ENCODE peak calls at places on chromosomes 1 and 21, in five cellular contexts. One of them, this sample, is unnamed.
A peak's percentile ranks its signal among the peaks of the same experiment; 100 is the strongest.

GRCh38 chr1:77175230-77175844 is 43.9 kb downstream of the PIGK start:
- DNase-seq in thoracic aorta: no peak
- DNase-seq in fibroblast of lung: peak; percentile 6
- DNase-seq in cardiac muscle cell: peak; percentile 1
- DNase-seq in pancreas: no peak
- DNase-seq in this sample: peak; percentile 45

GRCh38 chr1:78958711-78959110 is 47.8 kb downstream of the ADGRL4 start:
- DNase-seq in cardiac muscle cell: no peak
- DNase-seq in pancreas: no peak
- DNase-seq in fibroblast of lung: peak; percentile 8
- DNase-seq in thoracic aorta: no peak
- DNase-seq in this sample: no peak

GRCh38 chr1:110606784-110607662 is 865 bp upstream of the KCNA2 start:
- DNase-seq in fibroblast of lung: peak; percentile 3
- DNase-seq in thoracic aorta: no peak
- DNase-seq in pancreas: peak; percentile 69
- DNase-seq in cardiac muscle cell: peak; percentile 30
- DNase-seq in this sample: no peak

GRCh38 chr1:214902636-214903320 is 179.8 kb upstream of the KCNK2 start:
- DNase-seq in cardiac muscle cell: no peak
- DNase-seq in pancreas: no peak
- DNase-seq in fibroblast of lung: peak; percentile 76
- DNase-seq in thoracic aorta: no peak
- DNase-seq in this sample: no peak

GRCh38 chr1:1836119-1836518 is 54.8 kb downstream of the GNB1 start:
- DNase-seq in thoracic aorta: no peak
- DNase-seq in pancreas: peak; percentile 35
- DNase-seq in fibroblast of lung: no peak
- DNase-seq in cardiac muscle cell: no peak
- DNase-seq in this sample: no peak

GRCh38 chr1:65065535-65066378 is 82.2 kb upstream of the AK4 start:
- DNase-seq in pancreas: peak; percentile 68
- DNase-seq in cardiac muscle cell: peak; percentile 53
- DNase-seq in fibroblast of lung: no peak
- DNase-seq in thoracic aorta: no peak
- DNase-seq in this sample: no peak

GRCh38 chr1:177346960-177347359 is 176.2 kb downstream of the BRINP2 start:
- DNase-seq in fibroblast of lung: no peak
- DNase-seq in thoracic aorta: no peak
- DNase-seq in pancreas: peak; percentile 68
- DNase-seq in cardiac muscle cell: no peak
- DNase-seq in this sample: no peak

GRCh38 chr1:165288301-165289120 is 68.0 kb downstream of the LMX1A start:
- DNase-seq in pancreas: no peak
- DNase-seq in thoracic aorta: no peak
- DNase-seq in cardiac muscle cell: no peak
- DNase-seq in fibroblast of lung: no peak
- DNase-seq in this sample: peak; percentile 84

GRCh38 chr1:154974086-154974807 is at the start of gene CKS1B:
- DNase-seq in pancreas: peak; percentile 90
- DNase-seq in fibroblast of lung: peak; percentile 100
- DNase-seq in thoracic aorta: peak; percentile 95
- DNase-seq in cardiac muscle cell: peak; percentile 100
- DNase-seq in this sample: peak; percentile 99

GRCh38 chr21:45768741-45769049 is 125.2 kb downstream of the PCBP3 start:
- DNase-seq in fibroblast of lung: no peak
- DNase-seq in pancreas: no peak
- DNase-seq in cardiac muscle cell: no peak
- DNase-seq in thoracic aorta: no peak
- DNase-seq in this sample: no peak

GRCh38 chr1:173112129-173112528 is 61.4 kb upstream of the TNFSF18 start:
- DNase-seq in cardiac muscle cell: no peak
- DNase-seq in fibroblast of lung: no peak
- DNase-seq in pancreas: no peak
- DNase-seq in thoracic aorta: no peak
- DNase-seq in this sample: no peak

GRCh38 chr21:40487406-40487805 is 359.6 kb downstream of the DSCAM start:
- DNase-seq in cardiac muscle cell: no peak
- DNase-seq in thoracic aorta: no peak
- DNase-seq in fibroblast of lung: no peak
- DNase-seq in pancreas: no peak
- DNase-seq in this sample: no peak

GRCh38 chr1:179926494-179927205 is 28.0 kb upstream of the CEP350 start:
- DNase-seq in pancreas: no peak
- DNase-seq in thoracic aorta: no peak
- DNase-seq in fibroblast of lung: peak; percentile 69
- DNase-seq in cardiac muscle cell: no peak
- DNase-seq in this sample: no peak

GRCh38 chr1:198088360-198089071 is 68.3 kb upstream of the NEK7 start:
- DNase-seq in cardiac muscle cell: peak; percentile 67
- DNase-seq in thoracic aorta: no peak
- DNase-seq in pancreas: no peak
- DNase-seq in fibroblast of lung: peak; percentile 92
- DNase-seq in this sample: peak; percentile 35

GRCh38 chr1:39668111-39668510 is 3.8 kb downstream of the NT5C1A start:
- DNase-seq in fibroblast of lung: no peak
- DNase-seq in thoracic aorta: no peak
- DNase-seq in cardiac muscle cell: no peak
- DNase-seq in pancreas: no peak
- DNase-seq in this sample: no peak

GRCh38 chr1:111323231-111323630 is 32.6 kb downstream of the CHIA start:
- DNase-seq in cardiac muscle cell: no peak
- DNase-seq in pancreas: no peak
- DNase-seq in thoracic aorta: no peak
- DNase-seq in fibroblast of lung: no peak
- DNase-seq in this sample: no peak

GRCh38 chr1:44777547-44777946 is 2.2 kb downstream of the RPS8 start:
- DNase-seq in thoracic aorta: no peak
- DNase-seq in cardiac muscle cell: no peak
- DNase-seq in fibroblast of lung: no peak
- DNase-seq in pancreas: no peak
- DNase-seq in this sample: no peak

GRCh38 chr21:42685954-42686500 is 32.6 kb downstream of the PDE9A start:
- DNase-seq in fibroblast of lung: no peak
- DNase-seq in cardiac muscle cell: no peak
- DNase-seq in thoracic aorta: no peak
- DNase-seq in pancreas: no peak
- DNase-seq in this sample: no peak

GRCh38 chr21:34510148-34511142 is 1.6 kb downstream of the KCNE1 start:
- DNase-seq in fibroblast of lung: peak; percentile 45
- DNase-seq in cardiac muscle cell: peak; percentile 86
- DNase-seq in thoracic aorta: peak; percentile 27
- DNase-seq in pancreas: peak; percentile 90
- DNase-seq in this sample: peak; percentile 57

GRCh38 chr1:201270616-201271390 is 12.5 kb upstream of the PKP1 start:
- DNase-seq in pancreas: peak; percentile 34
- DNase-seq in fibroblast of lung: no peak
- DNase-seq in thoracic aorta: no peak
- DNase-seq in cardiac muscle cell: no peak
- DNase-seq in this sample: no peak

GRCh38 chr1:202154766-202155477 is 5.5 kb downstream of the PTPN7 start:
- DNase-seq in thoracic aorta: no peak
- DNase-seq in cardiac muscle cell: peak; percentile 81
- DNase-seq in pancreas: no peak
- DNase-seq in fibroblast of lung: peak; percentile 59
- DNase-seq in this sample: peak; percentile 39

GRCh38 chr1:230232352-230232751 is 165.3 kb downstream of the GALNT2 start:
- DNase-seq in fibroblast of lung: no peak
- DNase-seq in cardiac muscle cell: no peak
- DNase-seq in pancreas: no peak
- DNase-seq in thoracic aorta: no peak
- DNase-seq in this sample: no peak

GRCh38 chr1:109299087-109299983 is 7.5 kb downstream of the MYBPHL start:
- DNase-seq in fibroblast of lung: peak; percentile 97
- DNase-seq in cardiac muscle cell: no peak
- DNase-seq in pancreas: no peak
- DNase-seq in thoracic aorta: no peak
- DNase-seq in this sample: peak; percentile 97

GRCh38 chr1:9699361-9699760 is 47.8 kb downstream of the PIK3CD start:
- DNase-seq in cardiac muscle cell: no peak
- DNase-seq in pancreas: no peak
- DNase-seq in thoracic aorta: no peak
- DNase-seq in fibroblast of lung: no peak
- DNase-seq in this sample: no peak

GRCh38 chr1:219505886-219506285 is 107.0 kb downstream of the ZC3H11B start:
- DNase-seq in fibroblast of lung: peak; percentile 53
- DNase-seq in cardiac muscle cell: no peak
- DNase-seq in pancreas: no peak
- DNase-seq in thoracic aorta: no peak
- DNase-seq in this sample: peak; percentile 14

GRCh38 chr1:153429266-153430165 is 13.2 kb downstream of the S100A7A start:
- DNase-seq in pancreas: no peak
- DNase-seq in fibroblast of lung: no peak
- DNase-seq in cardiac muscle cell: no peak
- DNase-seq in thoracic aorta: no peak
- DNase-seq in this sample: no peak

GRCh38 chr1:10755977-10756521 is 40.4 kb downstream of the CASZ1 start:
- DNase-seq in pancreas: no peak
- DNase-seq in cardiac muscle cell: no peak
- DNase-seq in thoracic aorta: no peak
- DNase-seq in fibroblast of lung: peak; percentile 6
- DNase-seq in this sample: peak; percentile 62

DNA sequence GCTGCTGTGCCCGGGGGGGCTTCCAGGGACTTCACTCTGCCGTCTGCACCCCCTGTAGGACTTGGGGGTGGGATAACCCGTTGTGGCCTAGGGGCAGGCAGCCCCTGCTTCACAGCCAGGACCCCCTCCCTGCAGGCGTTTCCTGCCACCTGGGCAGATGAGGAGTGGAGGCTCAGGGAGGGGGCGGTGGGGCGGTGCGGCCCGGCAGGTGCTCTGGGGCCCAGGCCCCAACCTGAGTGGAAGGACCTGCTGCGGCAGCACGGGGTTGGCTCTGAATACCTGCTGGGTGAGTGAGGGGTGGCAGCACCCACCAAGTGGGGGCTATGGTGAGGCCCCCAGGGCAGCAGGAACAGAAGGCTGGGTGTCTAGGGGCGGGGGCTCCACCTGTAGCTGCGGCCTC is 78.6 kb upstream of the TTC34 start:
- DNase-seq in cardiac muscle cell: no peak
- DNase-seq in pancreas: no peak
- DNase-seq in thoracic aorta: no peak
- DNase-seq in fibroblast of lung: no peak
- DNase-seq in this sample: no peak
- H3K27me3 ChIP-seq in cardiac muscle cell: no peaks in the 10 kb centered on the region
- H3K27me3 ChIP-seq in pancreas: no peaks in the 10 kb centered on the region
- H3K27me3 ChIP-seq in thoracic aorta: no peaks in the 10 kb centered on the region
- H3K27me3 ChIP-seq in fibroblast of lung: no peaks in the 10 kb centered on the region
- H3K27me3 ChIP-seq in this sample: peaks cover 83% of the 10 kb centered on the region

GRCh38 chr1:23562138-23562819 is 3.0 kb upstream of the ID3 start:
- DNase-seq in thoracic aorta: peak; percentile 94
- DNase-seq in fibroblast of lung: peak; percentile 99
- DNase-seq in pancreas: peak; percentile 88
- DNase-seq in cardiac muscle cell: peak; percentile 98
- DNase-seq in this sample: peak; percentile 100
- H3K4me3 ChIP-seq in thoracic aorta: peak overlapping the region; percentile 93
- H3K4me3 ChIP-seq in fibroblast of lung: peak overlapping the region; percentile 21
- H3K4me3 ChIP-seq in pancreas: peak overlapping the region; percentile 2
- H3K4me3 ChIP-seq in cardiac muscle cell: peak overlapping the region; percentile 16
- H3K4me3 ChIP-seq in this sample: peak overlapping the region; percentile 14

GRCh38 chr1:162210171-162210570 is 140.7 kb downstream of the NOS1AP start:
- DNase-seq in cardiac muscle cell: no peak
- DNase-seq in pancreas: no peak
- DNase-seq in fibroblast of lung: no peak
- DNase-seq in thoracic aorta: no peak
- DNase-seq in this sample: no peak
- H3K27me3 ChIP-seq in cardiac muscle cell: no peaks in the 10 kb centered on the region
- H3K27me3 ChIP-seq in pancreas: no peaks in the 10 kb centered on the region
- H3K27me3 ChIP-seq in fibroblast of lung: peaks cover 7% of the 10 kb centered on the region
- H3K27me3 ChIP-seq in thoracic aorta: no peaks in the 10 kb centered on the region
- H3K27me3 ChIP-seq in this sample: no peaks in the 10 kb centered on the region

GRCh38 chr1:29047142-29047541 is 76.6 kb downstream of the TMEM200B start:
- DNase-seq in fibroblast of lung: no peak
- DNase-seq in pancreas: no peak
- DNase-seq in thoracic aorta: no peak
- DNase-seq in cardiac muscle cell: no peak
- DNase-seq in this sample: no peak

GRCh38 chr1:29044010-29044409 is 79.7 kb downstream of the TMEM200B start:
- DNase-seq in thoracic aorta: no peak
- DNase-seq in fibroblast of lung: no peak
- DNase-seq in pancreas: no peak
- DNase-seq in cardiac muscle cell: no peak
- DNase-seq in this sample: no peak

GRCh38 chr1:29043270-29043971 is 80.3 kb downstream of the TMEM200B start:
- DNase-seq in cardiac muscle cell: peak; percentile 82
- DNase-seq in thoracic aorta: no peak
- DNase-seq in pancreas: no peak
- DNase-seq in fibroblast of lung: no peak
- DNase-seq in this sample: no peak
- H3K4me3 ChIP-seq in cardiac muscle cell: no peak overlapping the region
- H3K4me3 ChIP-seq in thoracic aorta: no peak overlapping the region
- H3K4me3 ChIP-seq in pancreas: no peak overlapping the region
- H3K4me3 ChIP-seq in fibroblast of lung: no peak overlapping the region
- H3K4me3 ChIP-seq in this sample: no peak overlapping the region

DNA sequence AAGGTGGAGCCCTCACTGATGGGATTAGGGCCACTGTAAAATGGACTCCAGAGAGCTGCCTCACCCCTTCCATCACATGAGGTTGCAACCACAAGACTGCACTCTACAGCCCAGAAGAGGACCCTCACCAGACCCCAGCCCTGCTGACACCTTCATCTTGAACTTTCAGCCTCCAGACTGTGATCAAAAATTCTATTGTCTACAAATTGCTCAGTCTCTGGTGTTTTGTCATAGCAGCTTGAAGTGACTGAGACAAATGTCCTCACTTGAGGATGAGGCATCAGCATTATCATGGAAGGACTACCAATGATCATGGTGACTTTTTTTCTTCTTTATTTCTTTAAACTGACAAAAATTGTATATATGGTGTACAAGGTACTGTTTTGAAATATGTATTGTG is 26.7 kb upstream of the TRIM17 start:
- DNase-seq in fibroblast of lung: no peak
- DNase-seq in pancreas: no peak
- DNase-seq in cardiac muscle cell: no peak
- DNase-seq in thoracic aorta: no peak
- DNase-seq in this sample: no peak
- H3K27me3 ChIP-seq in fibroblast of lung: peaks cover 13% of the 10 kb centered on the region
- H3K27me3 ChIP-seq in pancreas: peaks cover 8% of the 10 kb centered on the region
- H3K27me3 ChIP-seq in cardiac muscle cell: peaks cover 43% of the 10 kb centered on the region
- H3K27me3 ChIP-seq in thoracic aorta: no peaks in the 10 kb centered on the region
- H3K27me3 ChIP-seq in this sample: peaks cover 23% of the 10 kb centered on the region

This sample was measured in SJCRH30.